ENCODE peak calls at places on chromosomes 3 and 15, in five cellular contexts. H is IMR-90, B is HCT116, Y is ovary, M is A549. P is an unnamed sample. For H3K4me1, the result is how much of the 10 kb centered on the place peaks cover.

GRCh38 chr3:183697610-183698317 is at the start of gene YEATS2:
- DNase-seq in H (peak), B (peak), Y (peak), M (peak), P (no peak)

GRCh38 chr15:32124726-32125125 is 94.4 kb downstream of the CHRNA7 start:
- DNase-seq in Y (no peak), H (no peak), B (no peak), M (no peak), P (no peak)

GRCh38 chr3:105866656-105867653 is 1.9 kb downstream of the CBLB start:
- DNase-seq in Y (no peak), B (no peak), H (peak), M (no peak), P (peak)

GRCh38 chr3:142602630-142603339 is 6.6 kb downstream of the PLS1 start:
- DNase-seq in H (no peak), M (no peak), B (no peak), Y (no peak), P (no peak)

GRCh38 chr3:29279276-29279675 is 1.6 kb upstream of the RBMS3 start:
- DNase-seq in H (no peak), M (no peak), B (no peak), Y (no peak), P (no peak)

GRCh38 chr15:86018679-86019078 is 61.0 kb upstream of the AGBL1 start:
- DNase-seq in M (no peak), H (no peak), B (no peak), Y (no peak), P (no peak)

GRCh38 chr3:186583820-186584219 is 13.3 kb downstream of the DNAJB11 start:
- DNase-seq in M (no peak), Y (no peak), B (no peak), H (peak), P (no peak)

GRCh38 chr3:198112031-198112430 is 152.0 kb downstream of the LMLN start:
- DNase-seq in M (no peak), B (no peak), H (no peak), Y (no peak), P (no peak)

GRCh38 chr3:104628185-104628789 is 738.4 kb upstream of the ALCAM start:
- DNase-seq in B (peak), M (peak), Y (no peak), H (peak), P (no peak)

DNA sequence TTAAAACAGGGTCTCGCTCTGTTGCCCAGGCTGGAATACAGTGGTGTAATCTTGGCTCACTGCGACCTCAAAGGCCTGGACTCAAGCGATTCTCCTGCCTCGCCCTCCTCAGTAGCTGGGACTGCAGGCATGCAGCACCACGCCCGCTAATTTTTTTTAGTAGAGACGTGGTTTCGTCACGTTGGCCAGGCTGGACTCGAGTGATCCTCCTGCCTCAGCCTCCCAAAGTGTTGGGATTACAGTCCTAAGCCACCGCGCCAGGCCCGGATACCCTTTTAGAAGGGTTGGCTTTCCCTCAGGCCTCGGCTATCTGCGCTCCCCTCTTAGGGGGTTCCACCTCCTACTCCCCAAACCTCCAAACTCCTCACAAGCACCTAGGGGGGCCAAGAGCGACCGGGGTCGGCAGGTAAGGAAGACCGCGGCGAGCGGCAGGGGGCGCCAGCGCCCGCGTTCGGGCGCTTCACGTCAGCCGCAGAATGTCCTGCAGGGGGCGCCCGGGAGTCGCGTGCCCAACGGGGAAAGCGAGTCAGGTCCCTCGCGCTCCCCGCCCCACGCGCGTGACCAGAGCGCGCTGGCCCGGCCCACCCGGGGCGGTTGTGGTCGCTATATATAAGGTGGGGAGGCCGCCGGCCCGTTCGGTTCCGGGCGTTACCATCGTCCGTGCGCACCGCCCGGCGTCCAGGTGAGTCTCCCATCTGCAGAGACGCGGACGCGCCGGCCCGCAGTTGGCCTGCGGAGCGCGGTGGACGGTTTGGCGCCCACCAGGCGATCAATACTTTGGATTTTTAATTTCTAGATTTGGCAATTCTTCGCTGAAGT is 51.8 kb upstream of the GATM start:
- DNase-seq in Y (peak), H (peak), M (peak), B (no peak), P (peak)
- TF ChIP-seq POLR2A in Y (no peak), H (peak), M (no peak), B (no peak), P (no peak)

GRCh38 chr3:32839714-32840085 is 21.9 kb downstream of the TRIM71 start:
- DNase-seq in B (no peak), Y (no peak), H (no peak), M (no peak), P (no peak)

GRCh38 chr3:32837366-32837765 is 19.6 kb downstream of the TRIM71 start:
- DNase-seq in M (no peak), B (no peak), H (no peak), Y (no peak), P (no peak)

GRCh38 chr3:32836601-32837000 is 18.8 kb downstream of the TRIM71 start:
- DNase-seq in B (no peak), M (no peak), Y (no peak), H (no peak), P (no peak)

GRCh38 chr3:32835943-32836342 is 18.1 kb downstream of the TRIM71 start:
- DNase-seq in Y (no peak), B (no peak), H (no peak), M (no peak), P (no peak)

GRCh38 chr3:32837789-32838188 is 20.0 kb downstream of the TRIM71 start:
- DNase-seq in Y (no peak), H (no peak), B (no peak), M (no peak), P (no peak)
- H3K4me1 ChIP-seq in Y (under half), H (under half), B (under half), M (under half), P (under half)

DNA sequence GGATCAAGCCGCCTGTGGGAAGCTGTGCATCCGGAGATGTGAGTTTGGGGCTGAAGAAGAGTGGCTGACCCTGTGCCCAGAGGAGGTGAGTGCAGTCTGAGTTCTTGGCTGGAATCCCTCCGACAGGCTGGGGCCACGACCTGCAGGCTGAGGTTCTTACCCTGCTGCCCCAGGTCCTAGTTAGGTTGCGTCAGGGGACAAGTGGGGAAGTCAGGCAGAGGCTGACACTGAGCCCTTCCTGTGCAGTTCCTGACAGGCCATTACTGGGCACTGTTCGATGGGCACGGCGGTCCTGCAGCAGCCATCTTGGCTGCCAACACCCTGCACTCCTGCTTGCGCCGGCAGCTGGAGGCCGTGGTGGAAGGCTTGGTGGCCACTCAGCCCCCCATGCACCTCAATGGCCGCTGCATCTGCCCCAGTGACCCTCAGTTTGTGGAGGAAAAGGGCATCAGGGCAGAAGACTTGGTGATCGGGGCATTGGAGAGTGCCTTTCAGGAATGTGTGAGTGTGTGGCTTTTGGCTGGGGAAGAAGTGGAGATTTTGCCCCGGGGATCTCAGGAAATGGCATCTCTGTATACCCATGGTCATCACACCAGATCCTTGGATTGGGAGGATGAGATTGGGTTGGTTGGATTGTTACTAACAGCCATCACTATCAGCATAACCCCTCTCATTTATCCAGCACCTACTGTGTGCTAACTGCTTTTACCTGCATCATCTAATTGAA is 1.3 kb downstream of the PPM1M start:
- DNase-seq in H (no peak), M (no peak), Y (no peak), B (no peak), P (no peak)
- TF ChIP-seq POLR2A in H (no peak), M (no peak), Y (no peak), B (no peak), P (no peak)

DNA sequence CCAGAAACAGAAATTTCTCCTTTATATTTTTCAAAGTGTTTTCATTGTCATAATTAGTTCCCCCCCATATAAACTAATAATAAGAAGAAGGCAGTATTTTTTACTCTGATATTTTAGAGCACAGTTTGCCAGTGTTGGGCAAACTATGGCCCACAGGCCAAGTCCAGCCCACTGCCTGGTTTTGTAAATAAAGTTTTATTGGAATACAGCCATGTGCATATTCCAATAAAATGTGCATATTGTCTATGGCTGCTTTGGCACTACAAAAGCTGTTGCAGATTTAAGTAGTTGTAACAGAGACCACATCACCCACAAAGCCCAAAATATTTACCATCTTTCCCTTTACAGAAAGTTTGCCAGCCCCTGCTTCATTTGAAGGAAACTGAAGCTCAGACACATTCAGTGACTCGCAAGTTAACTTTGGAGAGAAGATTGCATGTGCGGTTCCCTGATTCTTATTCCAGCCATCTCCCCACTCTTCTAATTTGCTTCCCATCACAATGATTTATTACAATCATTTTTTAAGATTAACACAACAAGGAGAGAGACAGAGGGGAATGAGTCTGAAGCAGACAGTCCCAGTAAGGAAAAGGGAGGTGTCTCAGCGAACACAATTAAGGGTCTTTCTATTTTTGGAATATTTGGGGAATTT is 48.9 kb downstream of the RFTN1 start:
- DNase-seq in Y (no peak), H (peak), M (no peak), B (no peak), P (no peak)
- H3K4me1 ChIP-seq in Y (under half), H (under half), M (under half), B (under half), P (under half)

GRCh38 chr3:38347421-38348200 is 1.0 kb downstream of the XYLB start:
- DNase-seq in B (no peak), H (no peak), M (no peak), Y (no peak), P (no peak)
- TF ChIP-seq POLR2A in B (no peak), H (no peak), M (no peak), Y (no peak), P (no peak)

DNA sequence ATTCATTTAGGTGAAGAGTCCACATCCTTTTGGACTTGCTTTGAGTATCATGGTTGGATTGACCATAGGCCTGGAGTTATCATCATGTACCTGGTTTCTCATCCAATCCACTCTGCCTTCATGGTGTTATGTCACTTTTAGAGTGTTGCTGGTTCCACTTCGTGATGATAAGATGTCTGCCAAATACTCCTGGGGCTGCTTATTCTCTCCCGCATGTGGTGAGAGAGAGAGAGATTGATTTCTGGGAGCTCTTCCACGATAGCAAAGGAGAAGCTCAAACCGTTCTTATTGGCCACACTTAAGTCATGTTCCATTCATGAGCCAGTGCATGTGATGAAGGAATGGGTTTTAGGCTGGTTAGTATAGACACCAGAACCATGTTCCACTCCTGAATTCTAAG is 47.6 kb downstream of the MITF start:
- DNase-seq in M (no peak), B (no peak), H (no peak), Y (no peak), P (no peak)
- H3K4me1 ChIP-seq in M (half or more), B (under half), H (under half), Y (under half), P (under half)

GRCh38 chr15:69543681-69544080 is 91.1 kb downstream of the RPLP1 start:
- DNase-seq in Y (no peak), H (no peak), B (no peak), M (no peak), P (no peak)

GRCh38 chr15:69544349-69545113 is 91.9 kb downstream of the RPLP1 start:
- DNase-seq in Y (no peak), B (no peak), M (no peak), H (no peak), P (no peak)

GRCh38 chr15:69548367-69548766 is 95.7 kb downstream of the RPLP1 start:
- DNase-seq in Y (no peak), H (no peak), B (no peak), M (no peak), P (no peak)

GRCh38 chr15:69548771-69549170 is 96.2 kb downstream of the RPLP1 start:
- DNase-seq in Y (no peak), H (no peak), B (no peak), M (no peak), P (no peak)

GRCh38 chr15:69546182-69546581 is 93.6 kb downstream of the RPLP1 start:
- DNase-seq in M (no peak), Y (no peak), H (no peak), B (no peak), P (no peak)
- TF ChIP-seq POLR2A in M (no peak), Y (no peak), H (no peak), B (no peak), P (no peak)

DNA sequence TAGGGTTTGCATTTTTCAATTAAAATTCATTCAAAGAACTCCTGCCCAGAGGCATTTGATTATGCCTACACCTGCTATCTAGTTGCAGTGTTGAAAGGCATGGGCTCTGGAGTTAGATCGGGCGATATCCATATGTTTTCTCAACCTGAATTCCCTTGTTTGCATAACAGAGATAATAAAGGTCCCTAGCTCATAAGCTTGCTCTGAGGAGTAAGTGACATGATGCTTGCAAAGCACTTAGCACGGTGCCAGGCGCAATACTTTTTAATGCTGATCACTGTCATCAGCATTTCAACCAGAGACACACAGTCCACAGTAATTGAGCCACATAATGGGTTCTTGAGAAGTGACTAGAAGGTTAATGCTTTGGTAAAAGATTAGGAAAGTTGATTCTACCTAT is 106.3 kb upstream of the SAMMSON start:
- DNase-seq in M (no peak), H (no peak), B (no peak), Y (no peak), P (no peak)
- H3K4me1 ChIP-seq in M (under half), H (under half), B (under half), Y (under half), P (under half)

GRCh38 chr3:23920151-23920655 is 3.3 kb downstream of the RPL15 start:
- DNase-seq in Y (no peak), B (no peak), M (no peak), H (no peak), P (no peak)

GRCh38 chr3:23919628-23920027 is 2.7 kb downstream of the RPL15 start:
- DNase-seq in M (no peak), Y (no peak), B (no peak), H (no peak), P (no peak)

GRCh38 chr3:23923786-23924185 is 6.9 kb downstream of the RPL15 start:
- DNase-seq in B (no peak), Y (no peak), H (peak), M (no peak), P (no peak)

GRCh38 chr3:23916886-23917815 is at the start of the genes NKIRAS1 and RPL15:
- DNase-seq in B (peak), H (peak), M (peak), Y (peak), P (peak)

GRCh38 chr3:23921052-23921511 is 4.2 kb downstream of the RPL15 start:
- DNase-seq in B (no peak), Y (no peak), H (no peak), M (peak), P (no peak)
- TF ChIP-seq POLR2A in B (no peak), Y (no peak), H (no peak), M (no peak), P (no peak)